ENCODE peak calls at places on chromosomes 6 and 20, in eight cellular contexts. Q is stomach, W is heart left ventricle, N is IMR-90, P is HCT116, B is GM12878, L is lower leg skin, S is A549. H is an unnamed sample.

GRCh38 chr6:62285612-62286469 is at the start of gene KHDRBS2:
- DNase-seq in B (peak), L (peak), P (no peak), Q (peak), S (peak), W (peak), N (no peak), H (peak)

GRCh38 chr6:4853782-4854511 is 77.7 kb downstream of the CDYL start:
- DNase-seq in L (no peak), Q (no peak), P (no peak), N (peak), S (peak), B (no peak), W (no peak), H (no peak)

GRCh38 chr6:834190-834589 is 141.3 kb upstream of the EXOC2 start:
- DNase-seq in N (no peak), S (no peak), W (no peak), P (no peak), L (no peak), Q (no peak), B (no peak), H (no peak)

GRCh38 chr20:1227121-1227582 is 1.3 kb downstream of the RAD21L1 start:
- DNase-seq in W (no peak), L (no peak), B (no peak), S (no peak), N (no peak), Q (no peak), P (no peak), H (no peak)

GRCh38 chr6:16496982-16497823 is 258.8 kb downstream of the GMPR start:
- DNase-seq in P (no peak), L (no peak), B (no peak), W (peak), Q (no peak), S (no peak), N (peak), H (no peak)

GRCh38 chr20:25623225-25623735 is 534 bp downstream of the NANP start:
- DNase-seq in P (peak), L (peak), N (peak), B (peak), S (peak), Q (peak), W (peak), H (no peak)

GRCh38 chr6:26240981-26241770 is 123.8 kb upstream of the BTN3A2 start:
- DNase-seq in W (no peak), Q (no peak), P (no peak), L (peak), B (no peak), N (peak), S (no peak), H (no peak)

GRCh38 chr20:3796477-3797225 is 541 bp downstream of the CDC25B start:
- DNase-seq in P (no peak), S (no peak), Q (no peak), N (no peak), B (no peak), W (peak), L (no peak), H (no peak)

GRCh38 chr6:80161438-80161837 is 55.0 kb downstream of the BCKDHB start:
- DNase-seq in L (no peak), Q (no peak), S (no peak), P (no peak), W (no peak), B (no peak), N (no peak), H (no peak)

GRCh38 chr6:141464490-141464889 is 668.2 kb upstream of the GJE1 start:
- DNase-seq in Q (no peak), S (peak), N (peak), L (no peak), B (no peak), W (peak), P (no peak), H (no peak)

GRCh38 chr20:3980260-3981131 is 34.9 kb downstream of the RNF24 start:
- DNase-seq in N (peak), L (no peak), W (no peak), Q (no peak), P (no peak), S (peak), B (no peak), H (no peak)

GRCh38 chr6:12331474-12331873 is 41.3 kb downstream of the EDN1 start:
- DNase-seq in W (no peak), N (no peak), Q (peak), L (no peak), S (no peak), B (no peak), P (no peak), H (no peak)

GRCh38 chr6:13436691-13437568 is 50.5 kb downstream of the GFOD1 start:
- DNase-seq in B (no peak), Q (no peak), S (no peak), N (no peak), W (no peak), L (peak), P (no peak), H (no peak)

GRCh38 chr6:51885957-51886356 is 201.5 kb downstream of the PKHD1 start:
- DNase-seq in S (no peak), L (no peak), P (no peak), N (no peak), Q (no peak), B (no peak), W (no peak), H (no peak)

GRCh38 chr6:47407295-47408281 is 70.0 kb upstream of the CD2AP start:
- DNase-seq in P (no peak), S (peak), Q (no peak), B (no peak), L (no peak), N (no peak), W (no peak), H (no peak)

GRCh38 chr6:95087394-95088097 is 489.8 kb upstream of the MANEA start:
- DNase-seq in W (no peak), Q (no peak), B (no peak), P (peak), S (no peak), N (peak), L (no peak), H (no peak)

GRCh38 chr6:148261470-148261869 is 81.2 kb upstream of the SASH1 start:
- DNase-seq in W (no peak), P (no peak), S (no peak), B (no peak), Q (no peak), N (no peak), L (no peak), H (no peak)

GRCh38 chr6:168848797-168849196 is 404.8 kb downstream of the THBS2 start:
- DNase-seq in Q (no peak), S (no peak), L (no peak), B (no peak), W (no peak), P (no peak), N (no peak), H (no peak)

GRCh38 chr6:90274481-90275030 is 22.1 kb downstream of the BACH2 start:
- DNase-seq in B (no peak), Q (peak), N (no peak), S (no peak), L (no peak), P (no peak), W (no peak), H (no peak)

GRCh38 chr6:140660295-140660694 is 1285.8 kb upstream of the CITED2 start:
- DNase-seq in S (no peak), Q (no peak), P (no peak), B (no peak), N (no peak), L (no peak), W (no peak), H (no peak)

GRCh38 chr6:26358511-26358981 is 6.5 kb upstream of the BTN3A2 start:
- DNase-seq in W (no peak), S (no peak), Q (no peak), B (peak), N (no peak), P (no peak), L (no peak), H (no peak)

GRCh38 chr6:41228616-41229015 is 467 bp downstream of the TREML4 start:
- DNase-seq in B (no peak), L (no peak), Q (no peak), S (no peak), P (no peak), W (no peak), N (no peak), H (peak)

DNA sequence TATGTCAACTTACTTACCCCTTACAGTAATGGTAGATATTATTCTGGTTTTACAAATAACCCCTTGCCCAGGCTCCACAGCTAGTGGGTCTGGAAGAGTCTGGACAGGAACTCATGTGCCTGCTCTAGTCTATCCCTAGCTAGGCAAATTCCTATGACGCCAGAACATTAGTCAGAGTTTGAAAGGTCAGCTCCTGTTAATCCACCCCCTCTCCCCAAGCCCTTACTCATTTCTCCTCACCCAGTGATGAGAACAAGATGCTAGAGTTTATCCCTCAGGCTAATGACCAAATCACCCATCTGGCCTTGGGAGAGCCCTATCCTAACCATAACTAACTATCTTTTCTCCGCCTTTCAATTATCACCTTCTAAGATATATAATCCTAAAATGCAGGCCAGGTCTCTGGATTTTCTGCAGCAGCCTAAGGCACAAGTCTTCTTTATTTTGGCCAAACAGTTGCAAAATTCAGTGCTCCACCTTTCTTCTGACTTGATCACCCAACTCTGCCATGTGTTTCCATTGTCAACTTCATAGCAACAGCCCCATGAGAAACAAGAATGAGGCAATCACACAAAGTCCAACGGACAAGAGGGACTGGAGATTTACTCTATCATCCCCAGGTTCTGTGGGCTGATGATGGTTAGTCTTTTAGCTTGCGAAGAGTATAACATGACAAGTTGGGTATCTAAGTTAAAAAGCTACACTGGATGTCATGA is 113.3 kb downstream of the TASP1 start:
- DNase-seq in B (no peak), Q (no peak), N (peak), L (no peak), P (no peak), W (no peak), S (peak), H (no peak)
- TF ChIP-seq POLR2A in B (no peak), Q (no peak), N (no peak), L (no peak), P (no peak), W (no peak), S (no peak), H (no peak)

DNA sequence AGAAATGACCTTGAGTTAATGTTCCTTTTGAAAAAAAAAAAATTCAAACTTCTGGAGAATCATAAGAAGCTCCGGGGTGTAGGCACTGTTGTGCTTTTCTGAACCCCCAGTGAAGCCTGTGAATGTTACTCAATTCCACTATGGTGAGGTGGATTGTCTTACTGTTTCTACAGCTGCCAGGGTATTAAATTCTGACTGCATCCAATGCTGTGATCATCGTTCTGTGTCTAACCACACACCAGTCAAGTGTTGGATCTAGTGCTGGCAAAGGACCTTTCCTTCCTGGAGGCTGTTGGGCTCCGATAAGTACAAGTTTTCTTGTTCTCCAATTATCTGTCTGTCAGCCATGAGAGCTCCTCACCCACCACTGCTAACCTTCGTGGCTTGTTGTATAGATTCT is 162.0 kb upstream of the EPHA7 start:
- DNase-seq in L (no peak), S (no peak), Q (no peak), P (no peak), W (no peak), B (no peak), N (no peak), H (no peak)
- TF ChIP-seq POLR2A in L (no peak), S (no peak), Q (no peak), P (no peak), W (no peak), B (no peak), N (no peak), H (no peak)

GRCh38 chr20:63290677-63291472 is 2.1 kb upstream of the COL20A1 start:
- DNase-seq in B (no peak), Q (peak), P (peak), N (peak), L (no peak), S (peak), W (no peak), H (no peak)
- TF ChIP-seq POLR2A in B (peak), Q (no peak), P (no peak), N (no peak), L (no peak), S (no peak), W (no peak), H (no peak)

DNA sequence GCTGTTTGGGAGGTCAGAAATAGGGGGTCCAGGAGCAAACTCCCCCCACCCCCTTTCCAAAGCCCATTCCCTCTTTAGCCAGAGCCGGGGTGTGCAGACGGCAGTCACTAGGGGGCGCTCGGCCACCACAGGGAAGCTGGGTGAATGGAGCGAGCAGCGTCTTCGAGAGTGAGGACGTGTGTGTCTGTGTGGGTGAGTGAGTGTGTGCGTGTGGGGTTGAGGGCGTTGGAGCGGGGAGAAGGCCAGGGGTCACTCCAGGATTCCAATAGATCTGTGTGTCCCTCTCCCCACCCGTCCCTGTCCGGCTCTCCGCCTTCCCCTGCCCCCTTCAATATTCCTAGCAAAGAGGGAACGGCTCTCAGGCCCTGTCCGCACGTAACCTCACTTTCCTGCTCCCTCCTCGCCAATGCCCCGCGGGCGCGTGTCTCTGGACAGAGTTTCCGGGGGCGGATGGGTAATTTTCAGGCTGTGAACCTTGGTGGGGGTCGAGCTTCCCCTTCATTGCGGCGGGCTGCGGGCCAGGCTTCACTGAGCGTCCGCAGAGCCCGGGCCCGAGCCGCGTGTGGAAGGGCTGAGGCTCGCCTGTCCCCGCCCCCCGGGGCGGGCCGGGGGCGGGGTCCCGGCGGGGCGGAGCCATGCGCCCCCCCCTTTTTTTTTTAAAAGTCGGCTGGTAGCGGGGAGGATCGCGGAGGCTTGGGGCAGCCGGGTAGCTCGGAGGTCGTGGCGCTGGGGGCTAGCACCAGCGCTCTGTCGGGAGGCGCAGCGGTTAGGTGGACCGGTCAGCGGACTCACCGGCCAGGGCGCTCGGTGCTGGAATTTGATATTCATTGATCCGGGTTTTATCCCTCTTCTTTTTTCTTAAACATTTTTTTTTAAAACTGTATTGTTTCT is at the start of gene VEGFA:
- DNase-seq in B (peak), L (peak), S (peak), N (peak), Q (peak), P (peak), W (peak), H (peak)
- TF ChIP-seq POLR2A in B (peak), L (no peak), S (peak), N (peak), Q (peak), P (peak), W (peak), H (peak)

GRCh38 chr6:170290306-170291128 is at the start of gene DLL1:
- DNase-seq in P (no peak), S (no peak), N (peak), W (peak), Q (peak), L (no peak), B (no peak), H (no peak)
- TF ChIP-seq POLR2A in P (no peak), S (no peak), N (no peak), W (no peak), Q (no peak), L (no peak), B (peak), H (no peak)

DNA sequence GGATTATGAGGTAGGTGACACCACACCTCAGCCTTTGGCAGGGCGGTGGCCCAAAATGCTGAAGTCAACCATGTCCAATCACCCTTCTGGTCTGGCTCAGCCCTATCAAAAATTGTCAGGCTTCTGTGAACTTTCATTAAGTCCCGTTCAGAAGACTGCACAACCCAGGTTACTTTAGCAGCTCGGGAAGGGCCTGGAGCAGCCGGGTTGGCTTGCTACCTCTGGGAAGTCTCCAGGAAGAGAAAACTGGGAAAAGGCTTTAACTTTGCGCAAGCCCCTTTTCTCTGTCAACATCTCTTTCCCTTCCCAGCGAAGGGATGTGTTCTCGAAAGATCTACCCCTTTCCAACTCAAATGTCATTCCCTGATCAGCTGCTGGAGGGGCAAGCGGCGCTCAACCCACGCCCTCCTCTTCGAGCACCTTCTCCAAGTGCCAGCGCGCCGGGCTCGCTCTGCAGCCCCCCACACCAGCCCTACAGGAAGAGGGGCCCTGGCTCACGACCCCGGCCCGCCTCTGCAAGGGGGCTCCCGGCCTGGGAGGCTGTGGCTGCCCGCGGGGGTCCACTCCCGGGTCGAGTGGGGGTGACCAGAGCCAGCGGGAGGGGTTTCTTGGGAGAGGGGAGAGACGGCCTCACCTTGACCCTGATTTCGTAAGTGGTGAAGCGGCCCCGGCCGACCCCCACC is 573 bp downstream of the SNX3 start:
- DNase-seq in B (peak), S (peak), L (peak), W (no peak), P (peak), N (peak), Q (peak), H (no peak)
- TF ChIP-seq POLR2A in B (no peak), S (no peak), L (no peak), W (no peak), P (no peak), N (no peak), Q (no peak), H (no peak)

GRCh38 chr6:89080281-89081128 is at the start of gene PNRC1:
- DNase-seq in P (peak), Q (peak), W (peak), B (peak), N (peak), S (peak), L (peak), H (peak)
- TF ChIP-seq POLR2A in P (peak), Q (peak), W (peak), B (peak), N (peak), S (peak), L (peak), H (peak)

GRCh38 chr20:32189691-32190607 is 17.6 kb downstream of the PLAGL2 start:
- DNase-seq in S (no peak), Q (peak), L (peak), B (no peak), P (no peak), N (peak), W (peak), H (no peak)
- TF ChIP-seq POLR2A in S (no peak), Q (no peak), L (no peak), B (peak), P (no peak), N (no peak), W (no peak), H (no peak)

DNA sequence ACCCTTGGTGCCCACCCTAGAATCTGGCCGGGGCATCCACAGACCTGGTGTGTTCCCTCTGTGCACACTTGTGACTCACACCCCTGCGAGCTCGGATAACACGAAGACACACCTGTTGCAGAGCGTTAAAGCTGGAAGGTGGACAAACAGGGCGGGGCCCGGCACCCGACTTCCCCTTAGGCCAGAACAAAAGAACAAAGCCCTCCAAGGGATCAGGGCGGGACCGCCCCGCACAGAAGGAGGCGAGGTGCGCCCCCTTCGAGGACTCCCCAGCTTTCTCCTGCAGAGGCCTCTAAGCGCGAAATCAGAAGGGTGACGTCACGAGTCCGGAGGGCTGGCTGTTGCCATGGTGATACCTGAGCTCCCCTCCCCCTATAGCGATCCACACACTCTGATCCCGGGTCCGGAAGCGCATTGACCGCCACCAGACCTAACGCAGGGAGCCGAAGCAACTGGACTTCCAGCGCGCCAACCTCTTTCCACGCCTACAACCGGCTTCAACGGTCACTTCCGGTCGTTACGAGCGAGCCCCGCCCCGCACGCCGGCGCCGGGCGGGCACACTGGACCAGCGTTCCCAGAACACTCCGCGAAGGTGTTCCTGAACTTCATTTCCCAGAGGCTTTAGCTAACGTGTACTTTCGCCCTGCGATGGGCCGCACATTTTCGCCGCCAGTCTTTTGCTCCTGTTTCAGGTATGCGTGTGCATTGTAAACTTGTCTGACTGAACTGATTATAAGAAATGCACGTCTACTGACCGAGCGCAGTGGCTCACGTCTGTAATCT is at the start of gene ZNF184:
- DNase-seq in W (peak), P (peak), L (peak), N (peak), B (peak), Q (peak), S (peak), H (peak)
- TF ChIP-seq POLR2A in W (no peak), P (peak), L (peak), N (peak), B (peak), Q (peak), S (peak), H (peak)